ENCODE peak calls at places on chromosomes 11 and 22, in five cellular contexts. M is K562, U is H1, R is GM12878, W is SK-N-SH. T is an unnamed sample.

GRCh38 chr11:128796275-128796674 is 70.8 kb downstream of the KCNJ1 start:
- DNase-seq in M (no peak), W (no peak), R (peak), U (no peak), T (no peak)

GRCh38 chr11:100716848-100717247 is 29.8 kb downstream of the ARHGAP42 start:
- DNase-seq in W (no peak), R (no peak), M (no peak), U (no peak), T (no peak)

GRCh38 chr11:20669833-20670684 is 673 bp downstream of the NELL1 start:
- DNase-seq in M (no peak), U (peak), R (no peak), W (peak), T (no peak)

GRCh38 chr11:66347425-66348276 is at the start of gene B4GAT1:
- DNase-seq in M (peak), R (peak), W (peak), U (peak), T (peak)

GRCh38 chr11:44943118-44943517 is 7.6 kb downstream of the TP53I11 start:
- DNase-seq in M (no peak), W (no peak), U (no peak), R (no peak), T (peak)

GRCh38 chr22:22738959-22739585 is 94.7 kb downstream of the GGTLC2 start:
- DNase-seq in U (no peak), R (no peak), M (no peak), W (no peak), T (no peak)

GRCh38 chr11:848988-849824 is 6.6 kb downstream of the TSPAN4 start:
- DNase-seq in M (no peak), U (peak), W (peak), R (no peak), T (no peak)

GRCh38 chr22:16717699-16718558 is 107.3 kb downstream of the XKR3 start:
- DNase-seq in W (no peak), R (no peak), M (peak), U (no peak), T (no peak)

GRCh38 chr11:1570896-1571759 is 943 bp downstream of the DUSP8 start:
- DNase-seq in M (no peak), W (peak), U (peak), R (no peak), T (no peak)

GRCh38 chr11:19935507-19935906 is 222.9 kb downstream of the NAV2 start:
- DNase-seq in M (no peak), U (no peak), W (no peak), R (no peak), T (no peak)

GRCh38 chr22:49929553-49929979 is 11.1 kb downstream of the CRELD2 start:
- DNase-seq in W (peak), U (peak), R (no peak), M (peak), T (peak)

GRCh38 chr11:130165601-130166456 is 6.2 kb downstream of the ST14 start:
- DNase-seq in M (no peak), W (no peak), R (no peak), U (no peak), T (peak)

GRCh38 chr22:31144223-31144622 is 3.9 kb upstream of the PLA2G3 start:
- DNase-seq in R (no peak), W (no peak), U (no peak), M (no peak), T (no peak)

GRCh38 chr11:33564856-33565453 is 135.7 kb downstream of the C11orf91 start:
- DNase-seq in M (no peak), W (no peak), U (no peak), R (no peak), T (no peak)

GRCh38 chr22:31923166-31923565 is 21.2 kb upstream of the YWHAH start:
- DNase-seq in W (no peak), R (no peak), M (no peak), U (no peak), T (no peak)

GRCh38 chr22:29846290-29846689 is 8.2 kb upstream of the ASCC2 start:
- DNase-seq in M (no peak), W (no peak), U (no peak), R (no peak), T (no peak)

GRCh38 chr11:117187799-117188481 is 9.4 kb downstream of the SIDT2 start:
- DNase-seq in W (peak), R (no peak), M (no peak), U (no peak), T (no peak)

GRCh38 chr11:66341502-66342126 is 3.3 kb downstream of the BRMS1 start:
- DNase-seq in W (peak), M (no peak), U (no peak), R (no peak), T (no peak)

GRCh38 chr11:69001301-69002081 is 11.6 kb downstream of the MRGPRF start:
- DNase-seq in M (no peak), W (peak), R (no peak), U (no peak), T (no peak)

GRCh38 chr11:110566577-110566976 is 136.8 kb downstream of the FDX1 start:
- DNase-seq in W (no peak), U (no peak), R (no peak), M (no peak), T (no peak)

GRCh38 chr11:88300888-88301477 is 36.6 kb downstream of the CTSC start:
- DNase-seq in U (no peak), R (no peak), W (no peak), M (no peak), T (no peak)

GRCh38 chr11:115623021-115623451 is 118.8 kb upstream of the CADM1 start:
- DNase-seq in M (no peak), U (no peak), W (no peak), R (no peak), T (no peak)

GRCh38 chr22:23105919-23106853 is 35.6 kb downstream of the RSPH14 start:
- DNase-seq in M (no peak), U (no peak), R (no peak), W (no peak), T (no peak)

GRCh38 chr11:99370557-99371200 is 349.9 kb downstream of the CNTN5 start:
- DNase-seq in R (no peak), W (no peak), U (no peak), M (no peak), T (no peak)

GRCh38 chr11:2214527-2215229 is 43.1 kb upstream of the TH start:
- DNase-seq in U (no peak), R (no peak), M (no peak), W (peak), T (no peak)

GRCh38 chr11:76132268-76132667 is 74.0 kb downstream of the WNT11 start:
- DNase-seq in R (no peak), U (no peak), W (no peak), M (no peak), T (no peak)

GRCh38 chr22:24244144-24244787 is 616 bp downstream of the GGT5 start:
- DNase-seq in U (no peak), M (no peak), W (peak), R (no peak), T (peak)

GRCh38 chr11:112806256-112806655 is 155.0 kb upstream of the NCAM1 start:
- DNase-seq in M (no peak), R (no peak), W (no peak), U (no peak), T (no peak)

GRCh38 chr11:112809429-112809828 is 151.8 kb upstream of the NCAM1 start:
- DNase-seq in U (no peak), W (no peak), R (no peak), M (no peak), T (no peak)

GRCh38 chr11:112805658-112806057 is 155.6 kb upstream of the NCAM1 start:
- DNase-seq in R (no peak), U (no peak), W (no peak), M (no peak), T (no peak)

GRCh38 chr11:112810951-112811350 is 150.3 kb upstream of the NCAM1 start:
- DNase-seq in W (no peak), R (no peak), U (no peak), M (no peak), T (no peak)

GRCh38 chr11:112806876-112807275 is 154.3 kb upstream of the NCAM1 start:
- DNase-seq in U (no peak), W (no peak), R (no peak), M (no peak), T (no peak)
- TF ChIP-seq GABPA in U (no peak), W (no peak), R (no peak), M (no peak), T (no peak)

DNA sequence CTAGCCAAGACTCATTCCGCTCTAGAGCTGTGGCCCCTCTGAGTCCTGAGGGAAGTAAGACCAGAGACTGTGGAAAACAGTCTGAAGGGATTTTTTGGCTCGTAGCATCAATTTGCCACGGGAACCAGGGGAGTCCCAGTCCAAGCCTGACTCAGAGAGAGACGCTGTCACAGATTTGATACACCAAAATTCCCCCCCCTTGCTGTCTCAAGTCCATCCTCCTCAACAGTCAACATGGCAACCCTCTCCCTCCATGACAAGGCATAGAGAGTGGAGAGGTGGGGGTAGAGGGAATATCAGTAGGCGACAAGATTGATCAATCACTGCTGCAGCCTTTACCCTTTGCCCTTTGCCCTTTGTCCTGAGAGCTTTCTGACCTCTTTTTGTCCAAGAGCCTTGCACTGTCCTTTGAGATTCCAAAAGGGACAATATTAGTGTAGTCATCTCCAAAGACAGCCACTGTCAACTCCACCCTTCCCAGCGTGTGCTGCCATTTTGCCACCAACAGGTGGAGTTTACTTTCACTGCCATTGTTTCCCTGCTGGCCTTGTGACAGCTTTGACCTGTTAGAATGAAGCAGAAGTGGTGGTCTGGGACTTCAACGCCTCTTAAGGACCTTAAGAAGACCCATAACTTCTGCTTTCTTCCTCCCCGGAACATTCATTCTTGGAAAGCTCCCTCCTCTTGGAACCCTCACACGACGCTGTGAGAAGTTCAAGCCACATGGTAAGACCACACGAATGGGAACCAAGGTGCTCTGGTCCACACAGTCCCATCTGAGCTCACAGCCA is 7.3 kb downstream of the SLC15A3 start:
- DNase-seq in U (no peak), M (peak), W (no peak), R (no peak), T (no peak)
- TF ChIP-seq GABPA in U (no peak), M (no peak), W (no peak), R (no peak), T (no peak)

DNA sequence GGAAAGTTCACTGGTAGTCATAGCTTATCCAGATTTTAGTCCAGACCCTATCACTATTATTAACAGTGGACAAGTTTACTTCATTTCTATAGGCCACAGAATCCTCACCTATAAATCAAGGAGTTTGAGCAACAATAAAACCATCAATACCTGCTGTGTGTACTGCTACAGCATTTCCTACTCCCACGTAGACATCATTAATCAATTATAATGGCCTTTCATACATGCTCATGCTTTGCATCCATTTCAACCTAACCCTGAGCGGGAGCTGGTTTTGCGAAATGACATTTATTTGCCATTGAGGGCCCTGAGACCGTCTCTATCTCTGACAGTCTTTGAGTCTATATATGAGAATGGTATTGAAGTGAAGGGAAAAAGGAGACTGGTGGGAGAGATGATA is 312.3 kb downstream of the FAT3 start:
- DNase-seq in R (no peak), U (no peak), M (no peak), W (no peak), T (no peak)
- TF ChIP-seq GABPA in R (no peak), U (no peak), M (no peak), W (no peak), T (no peak)

DNA sequence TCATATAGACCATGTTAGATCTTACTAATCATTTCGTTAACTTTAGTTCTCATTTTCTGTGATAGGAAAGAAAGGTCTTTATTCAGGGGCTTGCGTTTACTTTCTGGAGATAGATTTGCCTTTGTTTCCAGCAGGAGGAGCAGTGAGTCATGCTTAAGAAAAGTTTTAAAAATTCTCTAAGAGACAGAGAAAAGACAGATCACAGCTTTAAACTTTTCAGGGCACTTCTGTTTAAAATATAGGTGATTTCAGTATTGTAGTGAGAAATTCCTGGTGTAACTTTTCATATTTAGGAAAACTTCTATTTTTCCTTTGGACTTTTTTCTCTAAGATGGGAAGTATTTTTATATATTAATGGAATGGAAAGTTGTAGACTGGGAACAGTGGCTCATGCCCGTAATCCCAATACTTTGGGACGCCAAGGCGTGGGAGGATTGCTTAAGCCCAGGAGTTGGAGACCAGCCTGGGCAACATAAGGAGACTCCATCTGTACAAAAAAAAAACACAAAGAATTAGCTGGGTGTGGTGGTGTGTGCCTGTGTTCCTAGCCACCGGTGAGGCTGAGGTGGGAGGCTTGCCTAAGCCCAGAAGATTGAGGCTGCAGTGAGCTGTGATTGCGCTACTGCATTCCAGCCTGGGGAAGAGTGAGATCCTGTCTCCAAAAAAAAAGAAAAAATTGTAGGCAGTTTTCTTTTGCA is 60.3 kb downstream of the ATXN10 start:
- DNase-seq in M (no peak), W (no peak), R (no peak), U (no peak), T (no peak)
- TF ChIP-seq GABPA in M (no peak), W (no peak), R (no peak), U (no peak), T (no peak)